ENCODE peak calls at places on chromosomes 6 and 20, in seven cellular contexts. D, K, T, I, G, P and W are unnamed samples.

GRCh38 chr6:582370-582769 is 74.5 kb downstream of the HUS1B start:
- DNase-seq in D (no peak), I (no peak), G (no peak), P (no peak), K (peak; percentile 85), T (no peak), W (no peak)

GRCh38 chr6:21845018-21845417 is 251.5 kb downstream of the SOX4 start:
- DNase-seq in P (no peak), D (no peak), I (no peak), G (no peak), K (no peak), T (no peak), W (no peak)

GRCh38 chr20:24981750-24982149 is 10.8 kb downstream of the APMAP start:
- DNase-seq in P (no peak), T (no peak), I (no peak), D (peak; percentile 87), K (no peak), G (peak; percentile 39), W (peak; percentile 78)

GRCh38 chr6:105087571-105088211 is 92.1 kb downstream of the POPDC3 start:
- DNase-seq in T (peak; percentile 22), D (no peak), G (peak; percentile 23), P (peak; percentile 66), I (peak; percentile 50), K (peak; percentile 45), W (no peak)

GRCh38 chr6:120899932-120900331 is 434.3 kb downstream of the TBC1D32 start:
- DNase-seq in G (no peak), I (no peak), D (no peak), P (no peak), T (no peak), K (no peak), W (no peak)

GRCh38 chr6:16511048-16511660 is 250.1 kb downstream of the ATXN1 start:
- DNase-seq in T (no peak), D (no peak), G (no peak), K (peak; percentile 36), P (no peak), I (peak; percentile 27), W (no peak)

GRCh38 chr6:113564401-113565161 is 292.6 kb upstream of the MARCKS start:
- DNase-seq in G (peak; percentile 65), D (peak; percentile 71), T (peak; percentile 49), K (peak; percentile 97), I (peak; percentile 96), P (no peak), W (peak; percentile 62)

GRCh38 chr20:49132995-49133451 is 55.1 kb downstream of the STAU1 start:
- DNase-seq in P (peak; percentile 71), K (peak; percentile 72), G (no peak), D (no peak), T (peak; percentile 41), I (peak; percentile 74), W (no peak)

GRCh38 chr6:40394381-40394780 is 192.8 kb downstream of the LRFN2 start:
- DNase-seq in I (no peak), T (no peak), P (no peak), K (no peak), G (no peak), D (no peak), W (no peak)

GRCh38 chr6:15106958-15107643 is 138.8 kb upstream of the JARID2 start:
- DNase-seq in T (no peak), G (no peak), K (no peak), P (peak; percentile 97), I (no peak), D (no peak), W (no peak)

GRCh38 chr6:118660218-118660569 is 8.8 kb upstream of the CEP85L start:
- DNase-seq in P (peak; percentile 89), I (no peak), T (no peak), D (no peak), K (no peak), G (no peak), W (no peak)

GRCh38 chr6:36381502-36382389 is 5.7 kb downstream of the ETV7 start:
- DNase-seq in D (no peak), T (no peak), K (no peak), G (no peak), P (no peak), I (no peak), W (no peak)

GRCh38 chr6:37061157-37061804 is 55.8 kb downstream of the FGD2 start:
- DNase-seq in T (no peak), D (no peak), K (no peak), G (no peak), I (no peak), P (no peak), W (no peak)

GRCh38 chr6:90109141-90109540 is 187.5 kb downstream of the BACH2 start:
- DNase-seq in I (no peak), D (no peak), T (no peak), K (no peak), P (no peak), G (no peak), W (no peak)

GRCh38 chr6:88008411-88008810 is 39.2 kb upstream of the SPACA1 start:
- DNase-seq in G (no peak), D (no peak), P (no peak), T (no peak), I (no peak), K (no peak), W (no peak)

GRCh38 chr20:62066339-62066982 is 780 bp upstream of the TAF4 start:
- DNase-seq in K (peak; percentile 87), P (peak; percentile 75), G (peak; percentile 67), T (no peak), I (no peak), D (no peak), W (peak; percentile 73)

GRCh38 chr6:8939615-8940014 is 504.3 kb upstream of the SLC35B3 start:
- DNase-seq in I (no peak), K (peak; percentile 6), D (no peak), P (no peak), G (no peak), T (no peak), W (no peak)

GRCh38 chr6:24188571-24188970 is 62.6 kb downstream of the NRSN1 start:
- DNase-seq in G (no peak), K (no peak), P (no peak), T (no peak), I (no peak), D (no peak), W (no peak)

GRCh38 chr20:47126709-47127108 is 229.8 kb downstream of the ZMYND8 start:
- DNase-seq in D (no peak), I (peak; percentile 79), G (no peak), K (no peak), T (no peak), P (no peak), W (no peak)

GRCh38 chr6:125906158-125906998 is 50.2 kb upstream of the HINT3 start:
- DNase-seq in K (peak; percentile 67), T (no peak), D (peak; percentile 54), G (peak; percentile 64), P (peak; percentile 66), I (peak; percentile 10), W (peak; percentile 49)

GRCh38 chr20:46557231-46557956 is 6.9 kb upstream of the OCSTAMP start:
- DNase-seq in T (no peak), I (peak; percentile 79), P (no peak), K (no peak), D (peak; percentile 5), G (no peak), W (no peak)

GRCh38 chr20:47319517-47320252 is 36.8 kb downstream of the ZMYND8 start:
- DNase-seq in T (no peak), G (peak; percentile 73), K (peak; percentile 98), P (peak; percentile 28), I (peak; percentile 92), D (no peak), W (peak; percentile 81)

GRCh38 chr20:23152308-23152892 is 66.3 kb upstream of the CD93 start:
- DNase-seq in G (peak; percentile 49), P (peak; percentile 84), T (no peak), I (peak; percentile 88), K (no peak), D (peak; percentile 98), W (no peak)

GRCh38 chr6:37024665-37025337 is 19.3 kb downstream of the FGD2 start:
- DNase-seq in D (no peak), K (no peak), G (no peak), P (no peak), I (peak; percentile 49), T (no peak), W (peak; percentile 52)

GRCh38 chr6:159693894-159694545 is 979 bp upstream of the SOD2 start:
- DNase-seq in T (no peak), P (peak; percentile 41), I (no peak), K (peak; percentile 22), G (peak; percentile 71), D (peak; percentile 84), W (no peak)

GRCh38 chr20:4502756-4503155 is 219.0 kb upstream of the PRND start:
- DNase-seq in I (no peak), T (no peak), P (no peak), K (no peak), D (no peak), G (no peak), W (no peak)

GRCh38 chr6:160348209-160348551 is at the start of gene SLC22A3:
- DNase-seq in K (no peak), D (no peak), P (no peak), T (no peak), G (peak; percentile 54), I (no peak), W (peak; percentile 66)

GRCh38 chr6:147106759-147107401 is 97.3 kb upstream of the STXBP5 start:
- DNase-seq in G (no peak), T (no peak), D (no peak), I (peak; percentile 40), P (no peak), K (no peak), W (no peak)

GRCh38 chr20:52192296-52193007 is 873 bp upstream of the ZFP64 start:
- DNase-seq in P (peak; percentile 68), K (peak; percentile 87), T (no peak), I (no peak), D (no peak), G (no peak), W (peak; percentile 57)

GRCh38 chr6:145278163-145278807 is 457.0 kb downstream of the EPM2A start:
- DNase-seq in K (peak; percentile 27), D (no peak), I (no peak), G (no peak), T (no peak), P (no peak), W (no peak)

GRCh38 chr6:158564243-158565121 is 4.6 kb downstream of the TMEM181 start:
- DNase-seq in P (no peak), I (no peak), D (no peak), K (no peak), G (peak; percentile 26), T (no peak), W (no peak)

GRCh38 chr6:121858976-121859375 is 423.5 kb downstream of the GJA1 start:
- DNase-seq in T (no peak), G (no peak), I (peak; percentile 14), P (no peak), K (no peak), D (no peak), W (no peak)

GRCh38 chr20:45373353-45374100 is 4.6 kb downstream of the TP53TG5 start:
- DNase-seq in K (peak; percentile 91), D (peak; percentile 77), I (peak; percentile 72), T (peak; percentile 50), P (peak; percentile 89), G (peak; percentile 95), W (peak; percentile 92)

GRCh38 chr20:17749979-17750721 is 50.4 kb downstream of the BANF2 start:
- DNase-seq in T (no peak), I (peak; percentile 25), P (no peak), K (no peak), G (peak; percentile 28), D (no peak), W (peak; percentile 68)

GRCh38 chr6:33199687-33200233 is 705 bp downstream of the RXRB start:
- DNase-seq in I (peak; percentile 76), P (peak; percentile 91), T (no peak), G (peak; percentile 86), K (peak; percentile 95), D (no peak), W (no peak)

GRCh38 chr6:4084444-4085328 is 5.7 kb upstream of the FAM217A start:
- DNase-seq in P (no peak), D (no peak), I (no peak), T (no peak), G (no peak), K (no peak), W (no peak)